ENCODE peak calls at places on chromosomes 6 and 20, in seven cellular contexts. B is memory B cell; L is activated T-helper 1 cell treated with Interleukin-2 at 50 U/mL for 16 hours; O is brain microvascular endothelial cell; K is GM04503; V is stimulated activated CD4-positive, alpha-beta T cell treated with anti-CD3 and anti-CD28 coated beads, Interleukin-15, amount 100 ng/mL, for 1 hour; S is neural crest cell. J is an unnamed sample.

GRCh38 chr20:14336667-14337066 is 745 bp downstream of the FLRT3 start:
- DNase-seq in B (no peak), L (no peak), O (peak), K (no peak), V (no peak), S (no peak), J (no peak)

GRCh38 chr20:25319241-25320034 is 71.2 kb downstream of the ABHD12 start:
- DNase-seq in B (no peak), L (no peak), O (no peak), K (no peak), V (no peak), S (no peak), J (no peak)

GRCh38 chr20:37590938-37591490 is 63.3 kb upstream of the BLCAP start:
- DNase-seq in B (no peak), L (no peak), O (no peak), K (no peak), V (no peak), S (no peak), J (no peak)

GRCh38 chr6:88133718-88134117 is 32.4 kb downstream of the CNR1 start:
- DNase-seq in B (no peak), L (no peak), O (no peak), K (no peak), V (no peak), S (no peak), J (no peak)

GRCh38 chr6:85771455-85771854 is 128.8 kb upstream of the SYNCRIP start:
- DNase-seq in B (no peak), L (no peak), O (no peak), K (no peak), V (no peak), S (no peak), J (no peak)

GRCh38 chr6:106724337-106724736 is 95.0 kb downstream of the QRSL1 start:
- DNase-seq in B (no peak), L (no peak), O (no peak), K (no peak), V (no peak), S (no peak), J (no peak)

GRCh38 chr6:43809417-43810305 is 39.6 kb downstream of the VEGFA start:
- DNase-seq in B (no peak), L (no peak), O (peak), K (no peak), V (no peak), S (no peak), J (no peak)

GRCh38 chr20:31691646-31692275 is 30.9 kb downstream of the BCL2L1 start:
- DNase-seq in B (no peak), L (no peak), O (no peak), K (peak), V (no peak), S (no peak), J (no peak)

GRCh38 chr20:13877789-13878188 is 93.0 kb downstream of the NDUFAF5 start:
- DNase-seq in B (no peak), L (no peak), O (no peak), K (no peak), V (no peak), S (no peak), J (no peak)

GRCh38 chr6:133392641-133393040 is 151.5 kb downstream of the EYA4 start:
- DNase-seq in B (no peak), L (no peak), O (no peak), K (no peak), V (no peak), S (no peak), J (no peak)

GRCh38 chr20:62489940-62490263 is 14.1 kb upstream of the GATA5 start:
- DNase-seq in B (no peak), L (no peak), O (no peak), K (no peak), V (no peak), S (no peak), J (no peak)

GRCh38 chr6:33050013-33050800 is 23.2 kb downstream of the HLA-DPA1 start:
- DNase-seq in B (no peak), L (no peak), O (no peak), K (no peak), V (no peak), S (no peak), J (no peak)

GRCh38 chr6:7108196-7108963 is 619 bp downstream of the RREB1 start:
- DNase-seq in B (peak), L (peak), O (peak), K (no peak), V (no peak), S (peak), J (no peak)

GRCh38 chr20:2174067-2174466 is 72.4 kb downstream of the STK35 start:
- DNase-seq in B (no peak), L (no peak), O (no peak), K (no peak), V (no peak), S (no peak), J (no peak)

GRCh38 chr6:107692351-107692750 is 131.8 kb downstream of the SCML4 start:
- DNase-seq in B (no peak), L (no peak), O (peak), K (no peak), V (no peak), S (no peak), J (no peak)

GRCh38 chr6:12875061-12875460 is 158.5 kb downstream of the PHACTR1 start:
- DNase-seq in B (no peak), L (no peak), O (no peak), K (peak), V (no peak), S (no peak), J (no peak)

GRCh38 chr6:15341311-15341710 is 95.4 kb downstream of the JARID2 start:
- DNase-seq in B (no peak), L (no peak), O (peak), K (no peak), V (no peak), S (no peak), J (no peak)

GRCh38 chr20:12925214-12925755 is 83.5 kb upstream of the SPTLC3 start:
- DNase-seq in B (no peak), L (no peak), O (peak), K (peak), V (no peak), S (peak), J (no peak)

GRCh38 chr20:44566018-44566417 is 16.4 kb upstream of the PKIG start:
- DNase-seq in B (no peak), L (no peak), O (no peak), K (no peak), V (no peak), S (no peak), J (no peak)

GRCh38 chr20:37522258-37523011 is 1.4 kb downstream of the NNAT start:
- DNase-seq in B (no peak), L (no peak), O (no peak), K (no peak), V (no peak), S (no peak), J (no peak)

GRCh38 chr20:5150226-5151076 is 23.6 kb downstream of the CDS2 start:
- DNase-seq in B (no peak), L (no peak), O (peak), K (no peak), V (no peak), S (no peak), J (no peak)

GRCh38 chr6:136547336-136547735 is 2.9 kb downstream of the MAP7 start:
- DNase-seq in B (no peak), L (no peak), O (no peak), K (no peak), V (no peak), S (no peak), J (no peak)

GRCh38 chr6:89145461-89145961 is 344 bp upstream of the PM20D2 start:
- DNase-seq in B (no peak), L (no peak), O (no peak), K (no peak), V (no peak), S (no peak), J (no peak)

GRCh38 chr6:36357872-36358234 is 21.2 kb upstream of the BNIP5 start:
- DNase-seq in B (no peak), L (no peak), O (no peak), K (no peak), V (no peak), S (no peak), J (no peak)

GRCh38 chr6:56693246-56693607 is 50.5 kb upstream of the DST start:
- DNase-seq in B (no peak), L (no peak), O (peak), K (peak), V (no peak), S (no peak), J (no peak)

GRCh38 chr6:63839485-63839884 is 203.9 kb downstream of the PHF3 start:
- DNase-seq in B (no peak), L (no peak), O (no peak), K (no peak), V (no peak), S (no peak), J (no peak)

GRCh38 chr20:37627060-37627766 is 66.6 kb upstream of the CTNNBL1 start:
- DNase-seq in B (peak), L (no peak), O (peak), K (peak), V (no peak), S (peak), J (no peak)

GRCh38 chr20:774016-774679 is 5.8 kb upstream of the SLC52A3 start:
- DNase-seq in B (no peak), L (no peak), O (no peak), K (no peak), V (no peak), S (no peak), J (no peak)

GRCh38 chr6:138975815-138976214 is 12.2 kb downstream of the REPS1 start:
- DNase-seq in B (no peak), L (no peak), O (no peak), K (no peak), V (no peak), S (no peak), J (no peak)

J was measured in D721Med.